ENCODE peak calls at places on chromosomes 6 and 20, in four cellular contexts. Q is thyroid gland; G is nephron progenitor cell; K is stimulated activated CD4-positive, alpha-beta T cell treated with anti-CD3 and anti-CD28 coated beads, Interleukin-1b, Interleukin-23, amount 100 ng/mL, for 1 hour. U is an unnamed sample.

GRCh38 chr6:11212625-11213024 is 19.8 kb downstream of the NEDD9 start:
- DNase-seq in Q (no peak), G (no peak), K (no peak), U (no peak)

GRCh38 chr6:293185-294174 is 1.2 kb downstream of the DUSP22 start:
- DNase-seq in Q (peak), G (peak), K (no peak), U (peak)

GRCh38 chr20:38231786-38232130 is 28.8 kb downstream of the KIAA1755 start:
- DNase-seq in Q (no peak), G (no peak), K (no peak), U (no peak)

GRCh38 chr20:17262786-17263185 is 35.9 kb downstream of the PCSK2 start:
- DNase-seq in Q (no peak), G (no peak), K (no peak), U (no peak)

GRCh38 chr6:28648035-28648877 is 122.6 kb downstream of the GPX5 start:
- DNase-seq in Q (peak), G (peak), K (peak), U (peak)

GRCh38 chr20:8331740-8332412 is 199.8 kb downstream of the PLCB1 start:
- DNase-seq in Q (peak), G (no peak), K (no peak), U (peak)

GRCh38 chr6:2558098-2558770 is 192.5 kb downstream of the MYLK4 start:
- DNase-seq in Q (no peak), G (no peak), K (no peak), U (no peak)

GRCh38 chr20:13567663-13568062 is 71.1 kb downstream of the TASP1 start:
- DNase-seq in Q (no peak), G (no peak), K (no peak), U (no peak)

GRCh38 chr20:31894980-31895675 is 24.7 kb downstream of the TTLL9 start:
- DNase-seq in Q (peak), G (no peak), K (no peak), U (peak)

GRCh38 chr6:54002118-54002517 is 109.1 kb upstream of the MLIP start:
- DNase-seq in Q (no peak), G (no peak), K (no peak), U (no peak)

GRCh38 chr6:161403717-161404116 is 129.9 kb upstream of the AGPAT4 start:
- DNase-seq in Q (no peak), G (no peak), K (no peak), U (no peak)

GRCh38 chr6:147106759-147107401 is 97.3 kb upstream of the STXBP5 start:
- DNase-seq in Q (no peak), G (no peak), K (no peak), U (no peak)

GRCh38 chr20:47319517-47320252 is 36.8 kb downstream of the ZMYND8 start:
- DNase-seq in Q (peak), G (peak), K (no peak), U (peak)

GRCh38 chr20:11207749-11208502 is 534.1 kb upstream of the JAG1 start:
- DNase-seq in Q (no peak), G (no peak), K (no peak), U (peak)

GRCh38 chr20:50535162-50535561 is 25.0 kb downstream of the PTPN1 start:
- DNase-seq in Q (no peak), G (no peak), K (no peak), U (no peak)

GRCh38 chr6:12313992-12314589 is 23.9 kb downstream of the EDN1 start:
- DNase-seq in Q (no peak), G (no peak), K (no peak), U (peak)

GRCh38 chr6:47262226-47262625 is 47.5 kb downstream of the TNFRSF21 start:
- DNase-seq in Q (no peak), G (no peak), K (no peak), U (no peak)